ENCODE peak calls at places on chromosomes 13 and 19, in nine cellular contexts. C is breast epithelium; O is IMR-90; B is CD8-positive, alpha-beta T cell; U is ascending aorta; E is neural progenitor cell; N is fibroblast of lung; Z is hepatocyte; K is pancreas. J is an unnamed sample.

GRCh38 chr13:35891973-35892441 is 239.2 kb downstream of the DCLK1 start:
- DNase-seq in K (no peak), E (no peak), U (no peak), Z (peak; percentile 40), B (no peak), N (peak; percentile 62), O (peak; percentile 40), C (no peak), J (no peak)

GRCh38 chr13:83508905-83509304 is 373.4 kb downstream of the SLITRK1 start:
- DNase-seq in K (no peak), Z (no peak), O (no peak), B (no peak), U (no peak), C (no peak), E (no peak), N (no peak), J (no peak)

GRCh38 chr13:80249906-80250513 is 90.9 kb downstream of the SPRY2 start:
- DNase-seq in N (no peak), C (no peak), E (no peak), O (no peak), Z (no peak), B (no peak), K (no peak), U (no peak), J (no peak)

GRCh38 chr13:41645313-41645712 is 188.0 kb downstream of the RGCC start:
- DNase-seq in C (no peak), B (no peak), E (no peak), N (peak; percentile 89), Z (peak; percentile 53), K (no peak), U (no peak), O (peak; percentile 90), J (peak; percentile 13)

GRCh38 chr19:6055013-6055795 is 55.1 kb downstream of the RFX2 start:
- DNase-seq in N (no peak), C (no peak), U (no peak), O (no peak), K (no peak), B (peak; percentile 19), Z (no peak), E (no peak), J (no peak)

GRCh38 chr13:51006067-51006800 is 96.6 kb downstream of the RNASEH2B start:
- DNase-seq in O (no peak), B (no peak), Z (peak; percentile 55), C (no peak), N (no peak), E (no peak), U (no peak), K (no peak), J (no peak)

GRCh38 chr19:55486971-55487883 is 1.0 kb upstream of the SSC5D start:
- DNase-seq in U (peak; percentile 63), B (no peak), N (peak; percentile 98), K (no peak), C (no peak), O (peak; percentile 97), Z (peak; percentile 84), E (peak; percentile 44), J (peak; percentile 69)

GRCh38 chr19:27962260-27962659 is 1250.7 kb downstream of the UQCRFS1 start:
- DNase-seq in B (no peak), K (no peak), N (peak; percentile 79), C (no peak), U (no peak), O (no peak), Z (no peak), E (no peak), J (no peak)

GRCh38 chr19:53808710-53809125 is 15.4 kb downstream of the NLRP12 start:
- DNase-seq in C (no peak), U (no peak), E (peak; percentile 68), N (peak; percentile 39), Z (peak; percentile 45), B (no peak), O (peak; percentile 42), K (no peak), J (no peak)

GRCh38 chr19:11657307-11657706 is 60.0 kb downstream of the ZNF627 start:
- DNase-seq in Z (peak; percentile 11), B (no peak), U (no peak), C (no peak), E (no peak), O (no peak), N (no peak), K (no peak), J (no peak)

GRCh38 chr19:4911314-4911713 is 2.0 kb downstream of the UHRF1 start:
- DNase-seq in U (no peak), C (no peak), K (no peak), B (no peak), Z (no peak), N (peak; percentile 36), O (peak; percentile 25), E (peak; percentile 35), J (no peak)

GRCh38 chr19:4910594-4911273 is 1.4 kb downstream of the UHRF1 start:
- DNase-seq in N (peak; percentile 87), E (peak; percentile 41), U (no peak), B (no peak), O (peak; percentile 64), C (no peak), K (no peak), Z (no peak), J (no peak)

GRCh38 chr19:4913996-4914735 is 4.9 kb downstream of the UHRF1 start:
- DNase-seq in O (peak; percentile 18), E (no peak), N (peak; percentile 65), U (no peak), C (no peak), Z (no peak), K (no peak), B (peak; percentile 64), J (no peak)

GRCh38 chr19:4909897-4910593 is 744 bp downstream of the UHRF1 start:
- DNase-seq in E (peak; percentile 98), K (peak; percentile 87), U (peak; percentile 71), O (peak; percentile 79), C (peak; percentile 91), N (peak; percentile 88), B (peak; percentile 93), Z (peak; percentile 96), J (peak; percentile 90)

DNA sequence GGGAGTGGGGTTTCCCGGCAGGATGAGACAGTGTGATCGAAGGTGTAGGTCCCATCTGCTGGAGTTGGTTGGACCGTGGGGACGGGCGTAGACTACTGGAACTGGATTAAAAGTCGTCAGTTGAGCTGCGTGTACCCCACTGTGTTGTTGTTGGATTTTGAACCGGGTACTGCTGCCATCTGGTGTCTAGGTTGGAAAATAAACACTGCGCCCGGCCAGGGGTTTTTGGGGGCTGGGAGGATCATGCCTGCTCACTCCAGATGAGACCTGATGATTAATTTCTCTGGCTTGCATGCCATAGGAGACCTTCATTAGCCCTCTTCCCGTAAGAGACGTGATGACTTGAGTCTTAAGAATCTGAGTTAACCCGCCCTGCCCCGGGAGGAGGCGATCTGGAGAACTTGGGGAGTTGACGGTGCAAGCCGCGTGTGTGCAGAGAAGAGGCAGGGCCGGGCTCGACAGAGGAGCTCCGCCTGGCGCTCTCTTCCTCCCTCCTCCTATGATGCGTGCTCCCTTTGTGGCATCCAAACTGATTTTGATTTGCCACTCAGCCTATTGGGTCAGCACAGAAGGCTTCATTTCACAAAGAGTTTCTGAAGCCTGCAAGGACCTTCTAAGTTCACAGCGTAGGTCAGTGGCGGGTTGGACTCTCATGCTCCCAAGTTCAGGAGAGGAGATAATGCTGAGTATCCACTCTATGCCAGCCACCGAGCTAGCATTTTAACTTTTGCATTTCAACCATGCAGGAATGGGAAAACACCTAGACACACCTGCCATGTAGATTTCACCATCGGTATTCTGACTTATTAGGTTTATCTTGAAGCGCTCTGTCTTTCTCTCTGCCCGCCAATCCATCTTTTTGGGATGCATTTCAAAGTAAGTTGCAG is 2.7 kb downstream of the UHRF1 start:
- DNase-seq in E (peak; percentile 73), K (peak; percentile 44), C (no peak), Z (peak; percentile 86), U (peak; percentile 52), N (peak; percentile 100), B (peak; percentile 80), O (peak; percentile 100), J (peak; percentile 54)
- TF ChIP-seq CTCF in E (peak; percentile 68), K (peak; percentile 33), C (peak; percentile 77), Z (peak; percentile 74), U (peak; percentile 65), N (peak; percentile 52), B (peak; percentile 74), O (peak; percentile 86), J (no peak)

DNA sequence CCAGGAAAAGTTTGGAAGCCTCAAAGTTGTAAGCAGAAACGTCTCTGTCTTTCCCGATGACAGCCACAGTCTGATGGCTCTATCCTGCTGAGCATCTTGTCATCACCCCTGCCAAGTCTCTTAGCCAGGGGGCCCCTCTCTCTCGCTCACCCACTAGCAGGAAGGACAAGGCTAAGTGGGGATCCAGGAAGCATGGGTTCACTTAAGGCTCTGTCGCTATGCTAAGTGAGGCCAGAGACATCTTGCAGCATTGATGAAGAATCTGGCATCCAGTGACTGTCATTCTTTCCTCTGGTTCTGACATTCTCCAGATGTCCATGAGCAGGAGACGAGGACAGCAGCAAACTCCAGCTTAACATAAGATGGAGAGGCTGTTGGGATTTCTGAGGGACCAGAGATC is 230.3 kb downstream of the TSHZ3 start:
- DNase-seq in E (no peak), B (no peak), K (no peak), Z (no peak), U (no peak), C (no peak), N (no peak), O (no peak), J (no peak)
- H3K27ac ChIP-seq in E (no peak overlapping the region), B (no peak overlapping the region), K (no peak overlapping the region), Z (no peak overlapping the region), U (no peak overlapping the region), C (no peak overlapping the region), N (no peak overlapping the region), O (no peak overlapping the region), J (peak overlapping the region; percentile 72)

DNA sequence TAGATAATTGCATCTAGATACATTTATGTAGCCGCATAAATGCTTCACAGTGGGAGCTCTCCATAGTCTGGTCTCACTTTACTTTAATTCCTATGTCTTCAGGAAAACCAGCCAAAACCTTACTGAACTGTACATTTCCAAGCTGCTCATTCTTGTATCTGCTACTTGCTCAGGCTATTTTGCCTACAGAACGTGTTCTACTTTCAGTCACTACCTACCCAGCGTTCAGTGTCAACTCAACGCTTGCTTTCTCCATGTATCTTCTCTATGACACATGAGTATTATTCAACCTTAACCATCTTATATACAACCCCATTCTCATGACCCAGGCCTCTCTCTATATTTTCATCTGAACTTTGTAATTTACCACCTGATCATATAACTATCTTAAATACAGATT is 101.9 kb downstream of the KLF12 start:
- DNase-seq in U (no peak), O (no peak), K (no peak), E (no peak), N (no peak), C (no peak), Z (no peak), B (no peak), J (no peak)
- H3K4me3 ChIP-seq in U (peak overlapping the region; percentile 42), O (no peak overlapping the region), K (no peak overlapping the region), E (no peak overlapping the region), N (peak overlapping the region; percentile 34), C (peak overlapping the region; percentile 13), Z (no peak overlapping the region), B (no peak overlapping the region), J (no peak overlapping the region)

DNA sequence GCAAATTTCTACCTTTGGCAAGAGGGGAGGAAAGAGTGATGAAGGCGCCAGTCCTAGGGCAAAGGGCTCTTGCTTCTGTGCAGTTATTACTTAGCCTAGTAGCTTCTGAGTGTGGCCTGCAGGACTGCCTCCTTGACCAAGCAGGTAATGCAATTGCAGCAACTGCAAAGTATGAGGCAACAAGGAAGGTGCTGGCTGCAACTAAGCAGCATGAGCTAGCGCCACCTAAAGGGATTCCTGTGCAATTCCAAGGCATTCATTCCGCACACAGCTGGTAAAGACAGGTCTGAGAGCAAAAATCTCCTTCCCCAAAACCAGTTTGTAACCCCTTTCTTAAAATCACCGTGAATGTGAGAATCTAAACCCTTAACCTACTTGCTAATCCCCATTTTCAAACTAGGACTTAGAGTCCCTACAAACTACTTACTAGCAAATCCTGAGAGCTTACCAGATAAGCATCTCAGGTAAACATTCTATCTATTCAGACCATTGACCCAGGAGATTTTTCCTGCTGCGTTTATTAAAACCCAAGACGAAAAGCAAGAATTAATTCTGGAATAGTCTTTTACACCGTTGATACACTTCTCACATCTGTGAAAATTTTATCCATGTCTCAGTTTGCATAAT is 62.9 kb downstream of the DCT start:
- DNase-seq in K (no peak), B (no peak), N (peak; percentile 39), Z (peak; percentile 71), O (peak; percentile 24), U (no peak), C (no peak), E (peak; percentile 83), J (no peak)
- TF ChIP-seq CTCF in K (peak; percentile 20), B (no peak), N (no peak), Z (peak; percentile 56), O (peak; percentile 40), U (no peak), C (no peak), E (peak; percentile 87), J (no peak)